ENCODE peak calls at places on chromosomes 1 and 21, in ten cellular contexts. C, W, A, Q, U, G, T, O, B and S are unnamed samples.
A peak's percentile ranks its signal among the peaks of the same experiment; 100 is the strongest.

GRCh38 chr1:65075123-65075976 is 72.7 kb upstream of the AK4 start:
- DNase-seq in T (peak; percentile 51), G (peak; percentile 71), B (peak; percentile 89), W (peak; percentile 71), U (no peak), A (peak; percentile 83), C (peak; percentile 72), Q (peak; percentile 40), O (no peak), S (peak; percentile 40)

GRCh38 chr1:220788900-220789299 is 2.2 kb downstream of the MTARC1 start:
- DNase-seq in T (no peak), W (no peak), C (no peak), G (no peak), U (no peak), Q (no peak), A (no peak), B (no peak), O (no peak), S (no peak)

GRCh38 chr1:240005997-240006650 is 85.6 kb upstream of the FMN2 start:
- DNase-seq in U (no peak), C (no peak), T (no peak), O (no peak), G (no peak), A (no peak), W (no peak), Q (no peak), B (no peak), S (no peak)

GRCh38 chr1:210232524-210233215 is at the start of gene SERTAD4:
- DNase-seq in O (peak; percentile 38), G (peak; percentile 33), T (no peak), Q (peak; percentile 88), B (peak; percentile 73), U (no peak), C (peak; percentile 43), A (peak; percentile 78), W (peak; percentile 68), S (peak; percentile 50)

GRCh38 chr21:21952566-21952965 is 954.4 kb downstream of the NCAM2 start:
- DNase-seq in O (no peak), Q (no peak), G (no peak), B (no peak), W (no peak), C (no peak), A (no peak), T (no peak), U (no peak), S (no peak)

GRCh38 chr1:161506336-161507223 is 1.3 kb downstream of the FCGR2A start:
- DNase-seq in B (peak; percentile 35), G (no peak), A (no peak), Q (no peak), U (no peak), O (peak; percentile 25), T (no peak), W (peak; percentile 74), C (no peak), S (no peak)

GRCh38 chr1:11882814-11883538 is 24.2 kb upstream of the NPPB start:
- DNase-seq in W (no peak), B (peak; percentile 80), T (no peak), U (no peak), C (peak; percentile 89), Q (no peak), O (peak; percentile 90), G (no peak), A (peak; percentile 93), S (no peak)

GRCh38 chr1:104132386-104132973 is 382.8 kb downstream of the AMY1C start:
- DNase-seq in O (no peak), G (no peak), C (peak; percentile 8), Q (no peak), B (peak; percentile 75), T (peak; percentile 15), U (no peak), A (peak; percentile 54), W (peak; percentile 24), S (no peak)

GRCh38 chr1:219202567-219202966 is 28.9 kb downstream of the LYPLAL1 start:
- DNase-seq in O (no peak), C (no peak), T (no peak), W (no peak), Q (no peak), U (no peak), B (no peak), A (no peak), G (no peak), S (no peak)

GRCh38 chr1:199791495-199791894 is 236.0 kb upstream of the NR5A2 start:
- DNase-seq in A (no peak), C (no peak), O (no peak), Q (no peak), G (no peak), B (no peak), T (no peak), W (no peak), U (no peak), S (no peak)

GRCh38 chr1:199786695-199787094 is 240.8 kb upstream of the NR5A2 start:
- DNase-seq in T (no peak), Q (no peak), C (no peak), U (no peak), A (no peak), O (no peak), W (no peak), G (no peak), B (no peak), S (no peak)

GRCh38 chr1:199784127-199784526 is 243.4 kb upstream of the NR5A2 start:
- DNase-seq in C (no peak), Q (no peak), T (no peak), U (no peak), B (no peak), G (no peak), W (peak; percentile 22), O (no peak), A (no peak), S (no peak)

GRCh38 chr1:199792874-199793273 is 234.6 kb upstream of the NR5A2 start:
- DNase-seq in G (no peak), U (no peak), B (no peak), T (no peak), O (no peak), Q (no peak), W (no peak), C (no peak), A (no peak), S (no peak)

GRCh38 chr1:199789141-199789540 is 238.4 kb upstream of the NR5A2 start:
- DNase-seq in O (no peak), C (no peak), B (no peak), W (no peak), U (no peak), T (no peak), A (no peak), Q (no peak), G (no peak), S (no peak)
- H3K27me3 ChIP-seq in O (no peaks in the 10 kb centered on the region), C (no peaks in the 10 kb centered on the region), B (no peaks in the 10 kb centered on the region), W (no peaks in the 10 kb centered on the region), U (no peaks in the 10 kb centered on the region), T (no peaks in the 10 kb centered on the region), A (no peaks in the 10 kb centered on the region), Q (no peaks in the 10 kb centered on the region), G (no peaks in the 10 kb centered on the region), S (no peaks in the 10 kb centered on the region)

DNA sequence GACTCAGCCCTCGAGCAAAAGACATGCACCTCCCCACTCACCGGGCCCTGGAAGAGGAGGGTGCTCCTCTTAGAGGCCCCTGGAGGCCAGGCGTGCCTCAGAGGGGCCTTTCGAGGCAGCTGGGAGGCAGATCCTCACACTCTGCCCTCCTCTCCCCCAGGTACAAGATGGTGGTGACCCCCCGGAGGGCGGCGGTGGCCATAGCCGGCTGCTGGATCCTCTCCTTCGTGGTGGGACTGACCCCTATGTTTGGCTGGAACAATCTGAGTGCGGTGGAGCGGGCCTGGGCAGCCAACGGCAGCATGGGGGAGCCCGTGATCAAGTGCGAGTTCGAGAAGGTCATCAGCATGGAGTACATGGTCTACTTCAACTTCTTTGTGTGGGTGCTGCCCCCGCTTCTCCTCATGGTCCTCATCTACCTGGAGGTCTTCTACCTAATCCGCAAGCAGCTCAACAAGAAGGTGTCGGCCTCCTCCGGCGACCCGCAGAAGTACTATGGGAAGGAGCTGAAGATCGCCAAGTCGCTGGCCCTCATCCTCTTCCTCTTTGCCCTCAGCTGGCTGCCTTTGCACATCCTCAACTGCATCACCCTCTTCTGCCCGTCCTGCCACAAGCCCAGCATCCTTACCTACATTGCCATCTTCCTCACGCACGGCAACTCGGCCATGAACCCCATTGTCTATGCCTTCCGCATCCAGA is 10.4 kb downstream of the MYBPH start:
- DNase-seq in G (no peak), B (no peak), W (no peak), Q (no peak), C (no peak), T (no peak), O (no peak), A (no peak), U (no peak), S (no peak)
- H3K4me1 ChIP-seq in G (no peaks in the 10 kb centered on the region), B (no peaks in the 10 kb centered on the region), W (no peaks in the 10 kb centered on the region), Q (no peaks in the 10 kb centered on the region), C (peaks cover 10% of the 10 kb centered on the region), T (no peaks in the 10 kb centered on the region), O (no peaks in the 10 kb centered on the region), A (no peaks in the 10 kb centered on the region), U (no peaks in the 10 kb centered on the region), S (no peaks in the 10 kb centered on the region)

GRCh38 chr1:224053456-224053855 is 60.5 kb upstream of the FBXO28 start:
- DNase-seq in U (no peak), O (no peak), C (no peak), Q (no peak), W (no peak), G (no peak), A (no peak), T (no peak), B (no peak), S (no peak)

GRCh38 chr1:224054012-224054411 is 59.9 kb upstream of the FBXO28 start:
- DNase-seq in A (no peak), U (no peak), O (no peak), Q (no peak), C (no peak), W (no peak), T (no peak), G (no peak), B (no peak), S (no peak)

GRCh38 chr1:224051086-224051406 is 62.9 kb upstream of the FBXO28 start:
- DNase-seq in T (no peak), C (no peak), O (no peak), U (no peak), G (no peak), Q (no peak), A (no peak), W (no peak), B (no peak), S (no peak)

GRCh38 chr1:224054611-224055010 is 59.3 kb upstream of the FBXO28 start:
- DNase-seq in G (no peak), O (no peak), C (no peak), T (no peak), Q (no peak), A (no peak), W (peak; percentile 46), U (no peak), B (no peak), S (no peak)

DNA sequence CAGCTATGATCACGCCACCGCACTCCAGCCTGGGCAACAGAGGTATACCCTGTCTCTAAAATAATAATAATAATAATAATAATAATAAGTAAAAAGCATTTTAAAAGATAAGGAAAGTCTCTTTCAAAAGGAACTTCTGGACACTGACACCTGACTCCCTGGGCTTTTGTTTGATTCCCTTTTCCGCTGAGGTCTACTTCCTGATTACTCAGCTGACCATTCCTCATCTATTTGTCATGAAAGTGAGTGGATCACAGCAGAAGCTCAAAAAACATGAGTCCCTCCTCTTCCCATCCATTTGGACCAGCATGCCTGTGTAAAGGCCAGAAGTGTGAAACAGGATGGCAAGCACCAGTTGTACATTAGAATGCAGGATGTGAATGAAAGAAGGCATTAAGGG is 61.1 kb upstream of the FBXO28 start:
- DNase-seq in O (no peak), B (no peak), Q (no peak), C (no peak), W (peak; percentile 71), T (peak; percentile 62), A (no peak), U (no peak), G (no peak), S (no peak)
- H3K27ac ChIP-seq in O (no peak overlapping the region), B (no peak overlapping the region), Q (no peak overlapping the region), C (no peak overlapping the region), W (no peak overlapping the region), T (no peak overlapping the region), A (no peak overlapping the region), U (no peak overlapping the region), G (no peak overlapping the region), S (no peak overlapping the region)

GRCh38 chr1:10555635-10556429 is 81.1 kb downstream of the PEX14 start:
- DNase-seq in B (peak; percentile 62), W (no peak), A (no peak), O (no peak), U (no peak), T (no peak), C (no peak), Q (peak; percentile 48), G (no peak), S (no peak)
- H3K27me3 ChIP-seq in B (no peaks in the 10 kb centered on the region), W (no peaks in the 10 kb centered on the region), A (no peaks in the 10 kb centered on the region), O (no peaks in the 10 kb centered on the region), U (no peaks in the 10 kb centered on the region), T (no peaks in the 10 kb centered on the region), C (no peaks in the 10 kb centered on the region), Q (no peaks in the 10 kb centered on the region), G (no peaks in the 10 kb centered on the region), S (no peaks in the 10 kb centered on the region)